ENCODE peak calls at places on chromosome 11, in ten cellular contexts. One of them, this sample, is unnamed.

GRCh38 chr11:69443968-69444364 is 37.5 kb upstream of the LINC01488 start:
- DNase-seq in C1 segment of cervical spinal cord: no peak
- DNase-seq in choroid plexus epithelial cell: peak
- DNase-seq in Kasumi-1: no peak
- DNase-seq in activated naive CD8-positive, alpha-beta T cell treated with anti-CD3 and anti-CD28 coated beads, Interleukin-2, amount 50 U/mL, for 24 hours: no peak
- DNase-seq in amygdala: no peak
- DNase-seq in stimulated activated CD8-positive, alpha-beta memory T cell treated with anti-CD3 and anti-CD28 coated beads, Interleukin-7, amount 100 ng/mL, for 48 hours: no peak
- DNase-seq in HS-27A: no peak
- DNase-seq in nucleus accumbens: no peak
- DNase-seq in effector CD4-positive, alpha-beta T cell: no peak
- DNase-seq in this sample: no peak

GRCh38 chr11:36352919-36353318 is 56.8 kb downstream of the PRR5L start:
- DNase-seq in C1 segment of cervical spinal cord: no peak
- DNase-seq in choroid plexus epithelial cell: no peak
- DNase-seq in Kasumi-1: no peak
- DNase-seq in activated naive CD8-positive, alpha-beta T cell treated with anti-CD3 and anti-CD28 coated beads, Interleukin-2, amount 50 U/mL, for 24 hours: peak
- DNase-seq in amygdala: no peak
- DNase-seq in stimulated activated CD8-positive, alpha-beta memory T cell treated with anti-CD3 and anti-CD28 coated beads, Interleukin-7, amount 100 ng/mL, for 48 hours: no peak
- DNase-seq in HS-27A: no peak
- DNase-seq in nucleus accumbens: no peak
- DNase-seq in effector CD4-positive, alpha-beta T cell: peak
- DNase-seq in this sample: no peak

GRCh38 chr11:44379141-44380008 is 69.4 kb upstream of the ALX4 start:
- DNase-seq in C1 segment of cervical spinal cord: no peak
- DNase-seq in choroid plexus epithelial cell: no peak
- DNase-seq in Kasumi-1: no peak
- DNase-seq in activated naive CD8-positive, alpha-beta T cell treated with anti-CD3 and anti-CD28 coated beads, Interleukin-2, amount 50 U/mL, for 24 hours: no peak
- DNase-seq in amygdala: no peak
- DNase-seq in stimulated activated CD8-positive, alpha-beta memory T cell treated with anti-CD3 and anti-CD28 coated beads, Interleukin-7, amount 100 ng/mL, for 48 hours: no peak
- DNase-seq in HS-27A: no peak
- DNase-seq in nucleus accumbens: no peak
- DNase-seq in effector CD4-positive, alpha-beta T cell: no peak
- DNase-seq in this sample: no peak

GRCh38 chr11:71171024-71171423 is 81.4 kb downstream of the SHANK2 start:
- DNase-seq in C1 segment of cervical spinal cord: no peak
- DNase-seq in choroid plexus epithelial cell: no peak
- DNase-seq in Kasumi-1: no peak
- DNase-seq in activated naive CD8-positive, alpha-beta T cell treated with anti-CD3 and anti-CD28 coated beads, Interleukin-2, amount 50 U/mL, for 24 hours: no peak
- DNase-seq in amygdala: no peak
- DNase-seq in stimulated activated CD8-positive, alpha-beta memory T cell treated with anti-CD3 and anti-CD28 coated beads, Interleukin-7, amount 100 ng/mL, for 48 hours: no peak
- DNase-seq in HS-27A: no peak
- DNase-seq in nucleus accumbens: no peak
- DNase-seq in effector CD4-positive, alpha-beta T cell: no peak
- DNase-seq in this sample: no peak

GRCh38 chr11:71343828-71344400 is 91.5 kb upstream of the SHANK2 start:
- DNase-seq in C1 segment of cervical spinal cord: no peak
- DNase-seq in choroid plexus epithelial cell: no peak
- DNase-seq in Kasumi-1: no peak
- DNase-seq in activated naive CD8-positive, alpha-beta T cell treated with anti-CD3 and anti-CD28 coated beads, Interleukin-2, amount 50 U/mL, for 24 hours: no peak
- DNase-seq in amygdala: no peak
- DNase-seq in stimulated activated CD8-positive, alpha-beta memory T cell treated with anti-CD3 and anti-CD28 coated beads, Interleukin-7, amount 100 ng/mL, for 48 hours: no peak
- DNase-seq in HS-27A: no peak
- DNase-seq in nucleus accumbens: no peak
- DNase-seq in effector CD4-positive, alpha-beta T cell: no peak
- DNase-seq in this sample: no peak

GRCh38 chr11:59197990-59198389 is 14.7 kb downstream of the MPEG1 start:
- DNase-seq in C1 segment of cervical spinal cord: no peak
- DNase-seq in choroid plexus epithelial cell: peak
- DNase-seq in Kasumi-1: no peak
- DNase-seq in activated naive CD8-positive, alpha-beta T cell treated with anti-CD3 and anti-CD28 coated beads, Interleukin-2, amount 50 U/mL, for 24 hours: no peak
- DNase-seq in amygdala: peak
- DNase-seq in stimulated activated CD8-positive, alpha-beta memory T cell treated with anti-CD3 and anti-CD28 coated beads, Interleukin-7, amount 100 ng/mL, for 48 hours: no peak
- DNase-seq in HS-27A: no peak
- DNase-seq in nucleus accumbens: peak
- DNase-seq in effector CD4-positive, alpha-beta T cell: no peak
- DNase-seq in this sample: no peak

GRCh38 chr11:102293873-102294601 is 23.2 kb upstream of the BIRC3 start:
- DNase-seq in C1 segment of cervical spinal cord: no peak
- DNase-seq in choroid plexus epithelial cell: peak
- DNase-seq in Kasumi-1: peak
- DNase-seq in activated naive CD8-positive, alpha-beta T cell treated with anti-CD3 and anti-CD28 coated beads, Interleukin-2, amount 50 U/mL, for 24 hours: no peak
- DNase-seq in amygdala: no peak
- DNase-seq in stimulated activated CD8-positive, alpha-beta memory T cell treated with anti-CD3 and anti-CD28 coated beads, Interleukin-7, amount 100 ng/mL, for 48 hours: no peak
- DNase-seq in HS-27A: no peak
- DNase-seq in nucleus accumbens: no peak
- DNase-seq in effector CD4-positive, alpha-beta T cell: peak
- DNase-seq in this sample: no peak

GRCh38 chr11:7204778-7205177 is 46.9 kb upstream of the SYT9 start:
- DNase-seq in C1 segment of cervical spinal cord: no peak
- DNase-seq in choroid plexus epithelial cell: peak
- DNase-seq in Kasumi-1: no peak
- DNase-seq in activated naive CD8-positive, alpha-beta T cell treated with anti-CD3 and anti-CD28 coated beads, Interleukin-2, amount 50 U/mL, for 24 hours: no peak
- DNase-seq in amygdala: no peak
- DNase-seq in stimulated activated CD8-positive, alpha-beta memory T cell treated with anti-CD3 and anti-CD28 coated beads, Interleukin-7, amount 100 ng/mL, for 48 hours: no peak
- DNase-seq in HS-27A: no peak
- DNase-seq in nucleus accumbens: no peak
- DNase-seq in effector CD4-positive, alpha-beta T cell: no peak
- DNase-seq in this sample: no peak

GRCh38 chr11:68664141-68664540 is 20.2 kb upstream of the GAL start:
- DNase-seq in C1 segment of cervical spinal cord: no peak
- DNase-seq in choroid plexus epithelial cell: no peak
- DNase-seq in Kasumi-1: no peak
- DNase-seq in activated naive CD8-positive, alpha-beta T cell treated with anti-CD3 and anti-CD28 coated beads, Interleukin-2, amount 50 U/mL, for 24 hours: no peak
- DNase-seq in amygdala: no peak
- DNase-seq in stimulated activated CD8-positive, alpha-beta memory T cell treated with anti-CD3 and anti-CD28 coated beads, Interleukin-7, amount 100 ng/mL, for 48 hours: no peak
- DNase-seq in HS-27A: no peak
- DNase-seq in nucleus accumbens: no peak
- DNase-seq in effector CD4-positive, alpha-beta T cell: no peak
- DNase-seq in this sample: no peak

GRCh38 chr11:82631722-82632630 is 101.7 kb downstream of the FAM181B start:
- DNase-seq in C1 segment of cervical spinal cord: no peak
- DNase-seq in choroid plexus epithelial cell: no peak
- DNase-seq in Kasumi-1: no peak
- DNase-seq in activated naive CD8-positive, alpha-beta T cell treated with anti-CD3 and anti-CD28 coated beads, Interleukin-2, amount 50 U/mL, for 24 hours: no peak
- DNase-seq in amygdala: no peak
- DNase-seq in stimulated activated CD8-positive, alpha-beta memory T cell treated with anti-CD3 and anti-CD28 coated beads, Interleukin-7, amount 100 ng/mL, for 48 hours: no peak
- DNase-seq in HS-27A: no peak
- DNase-seq in nucleus accumbens: no peak
- DNase-seq in effector CD4-positive, alpha-beta T cell: no peak
- DNase-seq in this sample: no peak

GRCh38 chr11:105181100-105181499 is 41.5 kb upstream of the CARD18 start:
- DNase-seq in C1 segment of cervical spinal cord: no peak
- DNase-seq in choroid plexus epithelial cell: peak
- DNase-seq in Kasumi-1: peak
- DNase-seq in activated naive CD8-positive, alpha-beta T cell treated with anti-CD3 and anti-CD28 coated beads, Interleukin-2, amount 50 U/mL, for 24 hours: no peak
- DNase-seq in amygdala: peak
- DNase-seq in stimulated activated CD8-positive, alpha-beta memory T cell treated with anti-CD3 and anti-CD28 coated beads, Interleukin-7, amount 100 ng/mL, for 48 hours: no peak
- DNase-seq in HS-27A: no peak
- DNase-seq in nucleus accumbens: no peak
- DNase-seq in effector CD4-positive, alpha-beta T cell: no peak
- DNase-seq in this sample: no peak

GRCh38 chr11:66866420-66867010 is 9.7 kb downstream of the LRFN4 start:
- DNase-seq in C1 segment of cervical spinal cord: no peak
- DNase-seq in choroid plexus epithelial cell: peak
- DNase-seq in Kasumi-1: no peak
- DNase-seq in activated naive CD8-positive, alpha-beta T cell treated with anti-CD3 and anti-CD28 coated beads, Interleukin-2, amount 50 U/mL, for 24 hours: no peak
- DNase-seq in amygdala: no peak
- DNase-seq in stimulated activated CD8-positive, alpha-beta memory T cell treated with anti-CD3 and anti-CD28 coated beads, Interleukin-7, amount 100 ng/mL, for 48 hours: no peak
- DNase-seq in HS-27A: no peak
- DNase-seq in nucleus accumbens: no peak
- DNase-seq in effector CD4-positive, alpha-beta T cell: no peak
- DNase-seq in this sample: no peak

GRCh38 chr11:92867913-92868619 is 101.4 kb upstream of the MTNR1B start:
- DNase-seq in C1 segment of cervical spinal cord: no peak
- DNase-seq in choroid plexus epithelial cell: no peak
- DNase-seq in Kasumi-1: no peak
- DNase-seq in activated naive CD8-positive, alpha-beta T cell treated with anti-CD3 and anti-CD28 coated beads, Interleukin-2, amount 50 U/mL, for 24 hours: no peak
- DNase-seq in amygdala: no peak
- DNase-seq in stimulated activated CD8-positive, alpha-beta memory T cell treated with anti-CD3 and anti-CD28 coated beads, Interleukin-7, amount 100 ng/mL, for 48 hours: no peak
- DNase-seq in HS-27A: no peak
- DNase-seq in nucleus accumbens: no peak
- DNase-seq in effector CD4-positive, alpha-beta T cell: no peak
- DNase-seq in this sample: no peak

GRCh38 chr11:66007201-66007634 is 4.6 kb upstream of the CST6 start:
- DNase-seq in C1 segment of cervical spinal cord: no peak
- DNase-seq in choroid plexus epithelial cell: no peak
- DNase-seq in Kasumi-1: no peak
- DNase-seq in activated naive CD8-positive, alpha-beta T cell treated with anti-CD3 and anti-CD28 coated beads, Interleukin-2, amount 50 U/mL, for 24 hours: no peak
- DNase-seq in amygdala: no peak
- DNase-seq in stimulated activated CD8-positive, alpha-beta memory T cell treated with anti-CD3 and anti-CD28 coated beads, Interleukin-7, amount 100 ng/mL, for 48 hours: no peak
- DNase-seq in HS-27A: no peak
- DNase-seq in nucleus accumbens: no peak
- DNase-seq in effector CD4-positive, alpha-beta T cell: no peak
- DNase-seq in this sample: no peak

GRCh38 chr11:82996966-82997606 is 74.6 kb downstream of the RAB30 start:
- DNase-seq in C1 segment of cervical spinal cord: no peak
- DNase-seq in choroid plexus epithelial cell: no peak
- DNase-seq in Kasumi-1: no peak
- DNase-seq in activated naive CD8-positive, alpha-beta T cell treated with anti-CD3 and anti-CD28 coated beads, Interleukin-2, amount 50 U/mL, for 24 hours: peak
- DNase-seq in amygdala: no peak
- DNase-seq in stimulated activated CD8-positive, alpha-beta memory T cell treated with anti-CD3 and anti-CD28 coated beads, Interleukin-7, amount 100 ng/mL, for 48 hours: no peak
- DNase-seq in HS-27A: no peak
- DNase-seq in nucleus accumbens: no peak
- DNase-seq in effector CD4-positive, alpha-beta T cell: no peak
- DNase-seq in this sample: no peak

GRCh38 chr11:86983071-86983488 is 27.9 kb upstream of the FZD4 start:
- DNase-seq in C1 segment of cervical spinal cord: no peak
- DNase-seq in choroid plexus epithelial cell: peak
- DNase-seq in Kasumi-1: no peak
- DNase-seq in activated naive CD8-positive, alpha-beta T cell treated with anti-CD3 and anti-CD28 coated beads, Interleukin-2, amount 50 U/mL, for 24 hours: no peak
- DNase-seq in amygdala: no peak
- DNase-seq in stimulated activated CD8-positive, alpha-beta memory T cell treated with anti-CD3 and anti-CD28 coated beads, Interleukin-7, amount 100 ng/mL, for 48 hours: no peak
- DNase-seq in HS-27A: no peak
- DNase-seq in nucleus accumbens: no peak
- DNase-seq in effector CD4-positive, alpha-beta T cell: no peak
- DNase-seq in this sample: no peak

GRCh38 chr11:44977493-44977984 is 26.9 kb upstream of the TP53I11 start:
- DNase-seq in C1 segment of cervical spinal cord: no peak
- DNase-seq in choroid plexus epithelial cell: peak
- DNase-seq in Kasumi-1: peak
- DNase-seq in activated naive CD8-positive, alpha-beta T cell treated with anti-CD3 and anti-CD28 coated beads, Interleukin-2, amount 50 U/mL, for 24 hours: no peak
- DNase-seq in amygdala: no peak
- DNase-seq in stimulated activated CD8-positive, alpha-beta memory T cell treated with anti-CD3 and anti-CD28 coated beads, Interleukin-7, amount 100 ng/mL, for 48 hours: no peak
- DNase-seq in HS-27A: no peak
- DNase-seq in nucleus accumbens: no peak
- DNase-seq in effector CD4-positive, alpha-beta T cell: no peak
- DNase-seq in this sample: no peak

GRCh38 chr11:10397226-10397987 is 57.7 kb upstream of the AMPD3 start:
- DNase-seq in C1 segment of cervical spinal cord: no peak
- DNase-seq in choroid plexus epithelial cell: no peak
- DNase-seq in Kasumi-1: no peak
- DNase-seq in activated naive CD8-positive, alpha-beta T cell treated with anti-CD3 and anti-CD28 coated beads, Interleukin-2, amount 50 U/mL, for 24 hours: no peak
- DNase-seq in amygdala: no peak
- DNase-seq in stimulated activated CD8-positive, alpha-beta memory T cell treated with anti-CD3 and anti-CD28 coated beads, Interleukin-7, amount 100 ng/mL, for 48 hours: no peak
- DNase-seq in HS-27A: no peak
- DNase-seq in nucleus accumbens: no peak
- DNase-seq in effector CD4-positive, alpha-beta T cell: no peak
- DNase-seq in this sample: no peak

GRCh38 chr11:33543823-33544222 is 156.8 kb downstream of the C11orf91 start:
- DNase-seq in C1 segment of cervical spinal cord: no peak
- DNase-seq in choroid plexus epithelial cell: peak
- DNase-seq in Kasumi-1: no peak
- DNase-seq in activated naive CD8-positive, alpha-beta T cell treated with anti-CD3 and anti-CD28 coated beads, Interleukin-2, amount 50 U/mL, for 24 hours: no peak
- DNase-seq in amygdala: no peak
- DNase-seq in stimulated activated CD8-positive, alpha-beta memory T cell treated with anti-CD3 and anti-CD28 coated beads, Interleukin-7, amount 100 ng/mL, for 48 hours: no peak
- DNase-seq in HS-27A: no peak
- DNase-seq in nucleus accumbens: no peak
- DNase-seq in effector CD4-positive, alpha-beta T cell: no peak
- DNase-seq in this sample: no peak

GRCh38 chr11:125123947-125124633 is 12.7 kb upstream of the TMEM218 start:
- DNase-seq in C1 segment of cervical spinal cord: no peak
- DNase-seq in choroid plexus epithelial cell: peak
- DNase-seq in Kasumi-1: peak
- DNase-seq in activated naive CD8-positive, alpha-beta T cell treated with anti-CD3 and anti-CD28 coated beads, Interleukin-2, amount 50 U/mL, for 24 hours: peak
- DNase-seq in amygdala: no peak
- DNase-seq in stimulated activated CD8-positive, alpha-beta memory T cell treated with anti-CD3 and anti-CD28 coated beads, Interleukin-7, amount 100 ng/mL, for 48 hours: no peak
- DNase-seq in HS-27A: no peak
- DNase-seq in nucleus accumbens: no peak
- DNase-seq in effector CD4-positive, alpha-beta T cell: no peak
- DNase-seq in this sample: no peak

GRCh38 chr11:119120639-119121007 is 757 bp upstream of the HINFP start:
- DNase-seq in C1 segment of cervical spinal cord: no peak
- DNase-seq in choroid plexus epithelial cell: peak
- DNase-seq in Kasumi-1: peak
- DNase-seq in activated naive CD8-positive, alpha-beta T cell treated with anti-CD3 and anti-CD28 coated beads, Interleukin-2, amount 50 U/mL, for 24 hours: no peak
- DNase-seq in amygdala: no peak
- DNase-seq in stimulated activated CD8-positive, alpha-beta memory T cell treated with anti-CD3 and anti-CD28 coated beads, Interleukin-7, amount 100 ng/mL, for 48 hours: no peak
- DNase-seq in HS-27A: no peak
- DNase-seq in nucleus accumbens: no peak
- DNase-seq in effector CD4-positive, alpha-beta T cell: no peak
- DNase-seq in this sample: no peak

GRCh38 chr11:35588627-35589026 is 29.6 kb upstream of the FJX1 start:
- DNase-seq in C1 segment of cervical spinal cord: no peak
- DNase-seq in choroid plexus epithelial cell: peak
- DNase-seq in Kasumi-1: no peak
- DNase-seq in activated naive CD8-positive, alpha-beta T cell treated with anti-CD3 and anti-CD28 coated beads, Interleukin-2, amount 50 U/mL, for 24 hours: no peak
- DNase-seq in amygdala: no peak
- DNase-seq in stimulated activated CD8-positive, alpha-beta memory T cell treated with anti-CD3 and anti-CD28 coated beads, Interleukin-7, amount 100 ng/mL, for 48 hours: no peak
- DNase-seq in HS-27A: no peak
- DNase-seq in nucleus accumbens: no peak
- DNase-seq in effector CD4-positive, alpha-beta T cell: no peak
- DNase-seq in this sample: no peak

GRCh38 chr11:416757-417621 is 2.2 kb upstream of the SIGIRR start:
- DNase-seq in C1 segment of cervical spinal cord: no peak
- DNase-seq in choroid plexus epithelial cell: no peak
- DNase-seq in Kasumi-1: peak
- DNase-seq in activated naive CD8-positive, alpha-beta T cell treated with anti-CD3 and anti-CD28 coated beads, Interleukin-2, amount 50 U/mL, for 24 hours: no peak
- DNase-seq in amygdala: no peak
- DNase-seq in stimulated activated CD8-positive, alpha-beta memory T cell treated with anti-CD3 and anti-CD28 coated beads, Interleukin-7, amount 100 ng/mL, for 48 hours: no peak
- DNase-seq in HS-27A: no peak
- DNase-seq in nucleus accumbens: no peak
- DNase-seq in effector CD4-positive, alpha-beta T cell: no peak
- DNase-seq in this sample: no peak

GRCh38 chr11:28728666-28729065 is 620.5 kb downstream of the METTL15 start:
- DNase-seq in C1 segment of cervical spinal cord: no peak
- DNase-seq in choroid plexus epithelial cell: no peak
- DNase-seq in Kasumi-1: no peak
- DNase-seq in activated naive CD8-positive, alpha-beta T cell treated with anti-CD3 and anti-CD28 coated beads, Interleukin-2, amount 50 U/mL, for 24 hours: no peak
- DNase-seq in amygdala: no peak
- DNase-seq in stimulated activated CD8-positive, alpha-beta memory T cell treated with anti-CD3 and anti-CD28 coated beads, Interleukin-7, amount 100 ng/mL, for 48 hours: no peak
- DNase-seq in HS-27A: no peak
- DNase-seq in nucleus accumbens: no peak
- DNase-seq in effector CD4-positive, alpha-beta T cell: no peak
- DNase-seq in this sample: no peak

GRCh38 chr11:101128571-101129202 is 926 bp downstream of the PGR start:
- DNase-seq in C1 segment of cervical spinal cord: no peak
- DNase-seq in choroid plexus epithelial cell: no peak
- DNase-seq in Kasumi-1: no peak
- DNase-seq in activated naive CD8-positive, alpha-beta T cell treated with anti-CD3 and anti-CD28 coated beads, Interleukin-2, amount 50 U/mL, for 24 hours: no peak
- DNase-seq in amygdala: no peak
- DNase-seq in stimulated activated CD8-positive, alpha-beta memory T cell treated with anti-CD3 and anti-CD28 coated beads, Interleukin-7, amount 100 ng/mL, for 48 hours: no peak
- DNase-seq in HS-27A: no peak
- DNase-seq in nucleus accumbens: no peak
- DNase-seq in effector CD4-positive, alpha-beta T cell: no peak
- DNase-seq in this sample: no peak

GRCh38 chr11:128525411-128526243 is 61.7 kb downstream of the ETS1 start:
- DNase-seq in C1 segment of cervical spinal cord: no peak
- DNase-seq in choroid plexus epithelial cell: peak
- DNase-seq in Kasumi-1: no peak
- DNase-seq in activated naive CD8-positive, alpha-beta T cell treated with anti-CD3 and anti-CD28 coated beads, Interleukin-2, amount 50 U/mL, for 24 hours: no peak
- DNase-seq in amygdala: peak
- DNase-seq in stimulated activated CD8-positive, alpha-beta memory T cell treated with anti-CD3 and anti-CD28 coated beads, Interleukin-7, amount 100 ng/mL, for 48 hours: no peak
- DNase-seq in HS-27A: no peak
- DNase-seq in nucleus accumbens: no peak
- DNase-seq in effector CD4-positive, alpha-beta T cell: no peak
- DNase-seq in this sample: no peak

GRCh38 chr11:27965559-27965958 is 142.4 kb downstream of the KIF18A start:
- DNase-seq in C1 segment of cervical spinal cord: no peak
- DNase-seq in choroid plexus epithelial cell: no peak
- DNase-seq in Kasumi-1: no peak
- DNase-seq in activated naive CD8-positive, alpha-beta T cell treated with anti-CD3 and anti-CD28 coated beads, Interleukin-2, amount 50 U/mL, for 24 hours: no peak
- DNase-seq in amygdala: no peak
- DNase-seq in stimulated activated CD8-positive, alpha-beta memory T cell treated with anti-CD3 and anti-CD28 coated beads, Interleukin-7, amount 100 ng/mL, for 48 hours: no peak
- DNase-seq in HS-27A: no peak
- DNase-seq in nucleus accumbens: no peak
- DNase-seq in effector CD4-positive, alpha-beta T cell: no peak
- DNase-seq in this sample: no peak

This sample was measured in SIG-M5.